ENCODE peak calls at places on chromosomes 1 and 21, in nine cellular contexts. One of them, this sample, is unnamed.
A peak's percentile ranks its signal among the peaks of the same experiment; 100 is the strongest.

GRCh38 chr1:219650880-219651279 is 38.0 kb upstream of the ZC3H11B start:
- DNase-seq in transverse colon: no peak
- DNase-seq in Peyer's patch: no peak
- DNase-seq in uterus: no peak
- DNase-seq in thyroid gland: no peak
- DNase-seq in A549: no peak
- DNase-seq in body of pancreas: no peak
- DNase-seq in HCT116: no peak
- DNase-seq in testis: no peak
- DNase-seq in this sample: no peak

GRCh38 chr1:90710579-90711536 is 6.2 kb downstream of the BARHL2 start:
- DNase-seq in transverse colon: no peak
- DNase-seq in uterus: no peak
- DNase-seq in body of pancreas: no peak
- DNase-seq in thyroid gland: no peak
- DNase-seq in testis: no peak
- DNase-seq in A549: no peak
- DNase-seq in Peyer's patch: no peak
- DNase-seq in HCT116: no peak
- DNase-seq in this sample: no peak

GRCh38 chr1:69824932-69825331 is 257.2 kb downstream of the LRRC7 start:
- DNase-seq in uterus: no peak
- DNase-seq in thyroid gland: peak; percentile 2
- DNase-seq in body of pancreas: peak; percentile 9
- DNase-seq in transverse colon: no peak
- DNase-seq in testis: peak; percentile 32
- DNase-seq in A549: no peak
- DNase-seq in Peyer's patch: no peak
- DNase-seq in HCT116: no peak
- DNase-seq in this sample: no peak

GRCh38 chr1:16605532-16605931 is 7.8 kb downstream of the NBPF1 start:
- DNase-seq in body of pancreas: no peak
- DNase-seq in uterus: no peak
- DNase-seq in A549: no peak
- DNase-seq in transverse colon: no peak
- DNase-seq in HCT116: no peak
- DNase-seq in Peyer's patch: peak; percentile 45
- DNase-seq in testis: no peak
- DNase-seq in thyroid gland: no peak
- DNase-seq in this sample: peak; percentile 25

GRCh38 chr1:84939151-84939550 is 46.1 kb upstream of the LPAR3 start:
- DNase-seq in testis: no peak
- DNase-seq in uterus: no peak
- DNase-seq in body of pancreas: no peak
- DNase-seq in HCT116: no peak
- DNase-seq in thyroid gland: no peak
- DNase-seq in A549: no peak
- DNase-seq in transverse colon: no peak
- DNase-seq in Peyer's patch: no peak
- DNase-seq in this sample: no peak

GRCh38 chr1:167426716-167427115 is 91.6 kb downstream of the CD247 start:
- DNase-seq in testis: no peak
- DNase-seq in body of pancreas: no peak
- DNase-seq in Peyer's patch: no peak
- DNase-seq in transverse colon: no peak
- DNase-seq in A549: no peak
- DNase-seq in uterus: no peak
- DNase-seq in HCT116: no peak
- DNase-seq in thyroid gland: no peak
- DNase-seq in this sample: no peak

GRCh38 chr21:46624050-46624449 is 11.4 kb upstream of the PRMT2 start:
- DNase-seq in HCT116: no peak
- DNase-seq in thyroid gland: no peak
- DNase-seq in transverse colon: no peak
- DNase-seq in testis: no peak
- DNase-seq in A549: no peak
- DNase-seq in uterus: no peak
- DNase-seq in Peyer's patch: no peak
- DNase-seq in body of pancreas: no peak
- DNase-seq in this sample: no peak

GRCh38 chr1:173295391-173295790 is 88.3 kb upstream of the TNFSF4 start:
- DNase-seq in body of pancreas: no peak
- DNase-seq in Peyer's patch: no peak
- DNase-seq in transverse colon: no peak
- DNase-seq in uterus: no peak
- DNase-seq in HCT116: no peak
- DNase-seq in thyroid gland: no peak
- DNase-seq in A549: no peak
- DNase-seq in testis: no peak
- DNase-seq in this sample: no peak

GRCh38 chr1:162922196-162922595 is 61.2 kb upstream of the CCDC190 start:
- DNase-seq in thyroid gland: no peak
- DNase-seq in transverse colon: no peak
- DNase-seq in body of pancreas: no peak
- DNase-seq in HCT116: no peak
- DNase-seq in uterus: no peak
- DNase-seq in A549: no peak
- DNase-seq in Peyer's patch: no peak
- DNase-seq in testis: no peak
- DNase-seq in this sample: no peak

GRCh38 chr1:26297791-26298124 is 8.7 kb downstream of the UBXN11 start:
- DNase-seq in thyroid gland: no peak
- DNase-seq in A549: no peak
- DNase-seq in transverse colon: no peak
- DNase-seq in body of pancreas: no peak
- DNase-seq in testis: no peak
- DNase-seq in HCT116: no peak
- DNase-seq in uterus: no peak
- DNase-seq in Peyer's patch: no peak
- DNase-seq in this sample: no peak

GRCh38 chr1:173590557-173590956 is 12.3 kb downstream of the SLC9C2 start:
- DNase-seq in testis: no peak
- DNase-seq in Peyer's patch: no peak
- DNase-seq in thyroid gland: no peak
- DNase-seq in HCT116: no peak
- DNase-seq in A549: peak; percentile 20
- DNase-seq in body of pancreas: no peak
- DNase-seq in uterus: no peak
- DNase-seq in transverse colon: no peak
- DNase-seq in this sample: no peak

GRCh38 chr1:203828002-203828401 is 32.6 kb downstream of the ZBED6 start:
- DNase-seq in thyroid gland: no peak
- DNase-seq in uterus: no peak
- DNase-seq in testis: no peak
- DNase-seq in body of pancreas: no peak
- DNase-seq in transverse colon: no peak
- DNase-seq in HCT116: no peak
- DNase-seq in Peyer's patch: no peak
- DNase-seq in A549: no peak
- DNase-seq in this sample: no peak

GRCh38 chr1:203828424-203828823 is 33.0 kb upstream of the SNRPE start:
- DNase-seq in A549: no peak
- DNase-seq in body of pancreas: no peak
- DNase-seq in HCT116: no peak
- DNase-seq in uterus: no peak
- DNase-seq in Peyer's patch: no peak
- DNase-seq in transverse colon: no peak
- DNase-seq in thyroid gland: no peak
- DNase-seq in testis: no peak
- DNase-seq in this sample: no peak

GRCh38 chr1:203823306-203823705 is 27.9 kb downstream of the ZBED6 start:
- DNase-seq in uterus: no peak
- DNase-seq in A549: no peak
- DNase-seq in testis: no peak
- DNase-seq in transverse colon: no peak
- DNase-seq in body of pancreas: no peak
- DNase-seq in HCT116: no peak
- DNase-seq in Peyer's patch: no peak
- DNase-seq in thyroid gland: no peak
- DNase-seq in this sample: no peak

DNA sequence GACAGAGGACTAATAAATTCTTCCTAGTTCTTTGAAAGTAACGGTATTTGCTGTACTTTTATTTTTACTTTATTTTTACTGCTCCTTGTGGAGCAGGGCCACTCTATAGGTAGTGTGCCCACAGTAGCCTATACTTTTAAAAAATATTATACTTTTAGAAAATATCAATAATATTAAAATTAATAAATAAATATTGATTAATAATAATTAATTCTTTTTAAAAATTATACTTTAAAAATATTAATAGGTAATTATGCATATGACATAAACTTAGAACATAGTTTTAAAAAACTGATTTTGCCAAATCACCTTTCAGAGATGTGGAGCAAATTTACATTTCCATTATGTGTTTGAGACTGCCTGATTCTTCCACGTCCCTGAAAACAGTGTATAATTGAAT is 30.8 kb downstream of the ZBED6 start:
- DNase-seq in A549: no peak
- DNase-seq in body of pancreas: no peak
- DNase-seq in transverse colon: no peak
- DNase-seq in thyroid gland: no peak
- DNase-seq in Peyer's patch: no peak
- DNase-seq in uterus: no peak
- DNase-seq in testis: no peak
- DNase-seq in HCT116: no peak
- DNase-seq in this sample: no peak
- TF ChIP-seq CTCF in A549: no peak
- TF ChIP-seq CTCF in body of pancreas: no peak
- TF ChIP-seq CTCF in transverse colon: no peak
- TF ChIP-seq CTCF in thyroid gland: no peak
- TF ChIP-seq CTCF in Peyer's patch: no peak
- TF ChIP-seq CTCF in uterus: no peak
- TF ChIP-seq CTCF in testis: no peak
- TF ChIP-seq CTCF in HCT116: no peak
- TF ChIP-seq CTCF in this sample: no peak

DNA sequence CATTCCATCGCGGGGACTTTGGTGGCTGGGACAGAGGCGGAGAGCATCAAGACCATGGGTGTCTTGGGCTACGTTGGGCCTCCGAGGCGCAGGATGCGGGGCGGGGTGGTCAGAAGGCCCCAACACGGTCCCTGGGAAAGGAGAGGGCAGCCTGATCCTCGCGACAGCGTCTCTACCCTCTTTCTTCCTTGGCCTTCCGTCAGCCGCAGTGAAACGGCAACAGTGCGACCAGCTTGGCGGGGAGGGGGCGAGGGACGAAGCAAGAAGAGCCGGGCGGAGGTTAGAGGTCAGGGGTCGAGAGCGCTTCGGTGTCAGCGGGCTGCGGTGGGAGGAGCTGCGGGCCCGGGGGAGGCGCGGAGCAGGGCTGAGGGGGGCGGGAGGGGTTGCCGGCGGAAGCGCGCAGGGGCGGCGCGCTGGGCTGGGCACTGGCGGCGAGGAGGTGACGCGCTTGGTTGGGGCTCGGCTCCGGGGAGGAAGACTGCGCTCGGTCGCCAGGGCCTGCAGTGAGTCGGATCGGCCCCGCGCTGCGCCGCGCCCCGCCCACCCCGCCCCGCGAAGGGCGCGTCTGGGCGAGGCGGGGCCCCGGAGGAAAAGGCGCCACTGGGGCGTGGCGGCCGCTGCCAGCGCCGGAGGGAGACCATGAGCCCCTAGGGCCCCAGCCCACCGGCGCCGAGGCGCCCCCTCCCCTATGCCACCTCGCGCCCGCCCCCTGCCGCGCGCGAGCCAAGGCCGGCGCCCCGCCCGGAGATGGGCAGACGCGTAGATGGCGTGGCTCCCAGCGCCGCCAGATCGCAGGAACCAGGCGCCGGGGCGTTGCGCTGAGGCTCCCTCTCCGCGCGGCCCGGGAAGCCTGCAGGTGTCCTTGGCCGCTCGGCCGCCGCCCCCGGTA is at the start of gene KCNC4:
- DNase-seq in HCT116: peak; percentile 56
- DNase-seq in A549: peak; percentile 81
- DNase-seq in transverse colon: peak; percentile 93
- DNase-seq in body of pancreas: peak; percentile 93
- DNase-seq in thyroid gland: peak; percentile 82
- DNase-seq in Peyer's patch: peak; percentile 90
- DNase-seq in testis: peak; percentile 88
- DNase-seq in uterus: peak; percentile 86
- DNase-seq in this sample: peak; percentile 90
- TF ChIP-seq POLR2A in HCT116: no peak
- TF ChIP-seq POLR2A in A549: no peak
- TF ChIP-seq POLR2A in transverse colon: peak; percentile 8
- TF ChIP-seq POLR2A in body of pancreas: peak; percentile 31
- TF ChIP-seq POLR2A in thyroid gland: no peak
- TF ChIP-seq POLR2A in Peyer's patch: no peak
- TF ChIP-seq POLR2A in testis: no peak
- TF ChIP-seq POLR2A in uterus: peak; percentile 41
- TF ChIP-seq POLR2A in this sample: peak; percentile 47

DNA sequence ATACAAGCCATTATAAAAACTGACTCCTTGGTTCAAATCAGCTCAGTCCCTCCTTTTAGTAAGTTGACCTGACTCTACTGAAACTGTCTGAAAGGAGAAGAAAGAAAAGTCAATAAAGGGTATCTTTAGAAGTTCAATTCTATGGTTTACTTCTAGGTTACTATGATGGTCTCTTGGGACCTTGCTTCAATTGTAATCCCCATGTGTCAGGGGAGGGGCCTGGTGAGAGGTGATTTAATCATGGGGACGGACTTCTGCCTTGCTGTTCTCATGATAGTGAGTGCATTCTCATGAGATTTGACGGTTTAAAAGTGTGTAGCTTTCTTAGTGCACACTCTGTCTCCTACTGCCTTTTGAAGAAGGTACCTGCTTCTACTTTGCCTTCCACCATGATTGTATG is 31.7 kb upstream of the FNBP1L start:
- DNase-seq in transverse colon: no peak
- DNase-seq in Peyer's patch: no peak
- DNase-seq in HCT116: no peak
- DNase-seq in uterus: no peak
- DNase-seq in testis: no peak
- DNase-seq in thyroid gland: no peak
- DNase-seq in A549: no peak
- DNase-seq in body of pancreas: no peak
- DNase-seq in this sample: no peak
- TF ChIP-seq CTCF in transverse colon: no peak
- TF ChIP-seq CTCF in Peyer's patch: no peak
- TF ChIP-seq CTCF in HCT116: no peak
- TF ChIP-seq CTCF in uterus: no peak
- TF ChIP-seq CTCF in testis: no peak
- TF ChIP-seq CTCF in thyroid gland: no peak
- TF ChIP-seq CTCF in A549: no peak
- TF ChIP-seq CTCF in body of pancreas: no peak
- TF ChIP-seq CTCF in this sample: no peak

GRCh38 chr1:63678200-63678599 is 85.0 kb downstream of the PGM1 start:
- DNase-seq in A549: no peak
- DNase-seq in transverse colon: no peak
- DNase-seq in body of pancreas: no peak
- DNase-seq in Peyer's patch: no peak
- DNase-seq in testis: no peak
- DNase-seq in thyroid gland: no peak
- DNase-seq in uterus: no peak
- DNase-seq in HCT116: no peak
- DNase-seq in this sample: no peak
- TF ChIP-seq POLR2A in A549: no peak
- TF ChIP-seq POLR2A in transverse colon: no peak
- TF ChIP-seq POLR2A in body of pancreas: no peak
- TF ChIP-seq POLR2A in Peyer's patch: no peak
- TF ChIP-seq POLR2A in testis: no peak
- TF ChIP-seq POLR2A in thyroid gland: no peak
- TF ChIP-seq POLR2A in uterus: no peak
- TF ChIP-seq POLR2A in HCT116: no peak
- TF ChIP-seq POLR2A in this sample: no peak

This sample was measured in adrenal gland.